ENCODE peak calls at places on chromosomes 6 and 20, in eight cellular contexts. S is Panc1, H is adrenal gland, D is foreskin fibroblast, Q is heart right ventricle, T is lung, R is cardiac muscle cell, W is fibroblast of lung. C is an unnamed sample.

GRCh38 chr6:125707615-125708243 is 41.7 kb upstream of the HEY2 start:
- DNase-seq in T (no peak), Q (no peak), D (no peak), H (no peak), R (no peak), W (no peak), S (no peak), C (no peak)

GRCh38 chr6:130376921-130377320 is 11.1 kb downstream of the TMEM200A start:
- DNase-seq in Q (no peak), R (peak), H (no peak), W (peak), D (peak), S (no peak), T (no peak), C (no peak)

GRCh38 chr20:41428285-41428684 is 61.7 kb upstream of the EMILIN3 start:
- DNase-seq in D (peak), T (no peak), Q (no peak), R (peak), W (peak), S (no peak), H (no peak), C (no peak)

GRCh38 chr6:42762338-42762929 is 16.5 kb upstream of the TBCC start:
- DNase-seq in S (no peak), R (no peak), D (no peak), T (no peak), Q (no peak), H (no peak), W (no peak), C (no peak)

GRCh38 chr6:4914412-4915159 is 89.3 kb downstream of the RPP40 start:
- DNase-seq in W (peak), Q (no peak), H (no peak), S (no peak), R (peak), T (no peak), D (peak), C (no peak)

GRCh38 chr6:15927531-15928230 is 201.2 kb upstream of the MYLIP start:
- DNase-seq in T (no peak), W (no peak), Q (no peak), R (no peak), H (no peak), S (no peak), D (peak), C (no peak)

GRCh38 chr6:52839124-52840055 is 1.2 kb downstream of the GSTA5 start:
- DNase-seq in T (peak), W (peak), Q (no peak), H (peak), R (peak), S (peak), D (peak), C (no peak)

GRCh38 chr20:6580486-6580885 is 187.0 kb upstream of the BMP2 start:
- DNase-seq in H (no peak), W (no peak), D (no peak), S (no peak), T (no peak), R (no peak), Q (peak), C (no peak)

GRCh38 chr6:79718509-79719247 is 87.5 kb downstream of the SH3BGRL2 start:
- DNase-seq in H (no peak), R (peak), T (no peak), D (peak), S (no peak), W (peak), Q (no peak), C (no peak)

DNA sequence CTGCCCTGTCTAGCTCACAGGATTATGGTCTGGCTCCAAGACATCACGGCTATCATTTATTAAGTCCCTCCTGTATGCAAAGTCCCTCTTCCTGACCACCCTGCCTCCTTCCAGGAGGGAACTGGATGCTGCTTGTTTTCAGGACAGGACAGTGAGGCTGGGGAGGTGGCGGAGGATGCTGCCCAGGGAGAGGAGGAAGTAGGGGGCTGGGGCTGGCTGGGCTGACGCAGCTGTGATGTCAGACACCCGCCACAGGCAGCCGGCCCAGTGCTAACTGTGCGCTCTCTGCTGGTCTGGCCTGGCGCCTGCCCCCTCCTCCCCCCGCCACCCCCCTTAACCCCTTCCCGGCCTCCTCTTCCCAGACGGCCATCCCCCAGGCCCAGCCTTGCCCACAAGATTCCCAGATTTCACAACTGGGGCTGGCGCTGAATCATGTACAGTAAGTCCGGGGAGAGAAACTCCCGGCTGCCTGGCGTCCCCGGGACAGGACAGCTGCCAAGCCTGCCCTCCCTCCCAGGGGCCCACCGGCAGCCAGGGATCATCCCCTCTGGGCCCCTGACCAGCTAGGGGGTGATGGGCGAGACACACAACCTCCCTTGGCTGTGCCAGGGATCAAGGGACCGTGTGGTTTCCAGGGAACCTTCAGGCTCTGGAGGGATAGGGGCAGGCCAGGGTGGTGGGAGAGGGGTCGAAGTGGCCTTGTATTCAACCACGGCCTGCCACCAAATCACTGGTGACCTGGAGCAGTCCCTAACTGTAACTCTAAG is 118.1 kb downstream of the CEBPB start:
- DNase-seq in H (peak), R (peak), T (peak), W (peak), S (peak), Q (peak), D (peak), C (peak)
- TF ChIP-seq CTCF in H (no peak), R (peak), T (no peak), W (no peak), S (no peak), Q (peak), D (no peak), C (no peak)

GRCh38 chr6:109984410-109984809 is 6.3 kb downstream of the GPR6 start:
- DNase-seq in W (no peak), D (no peak), T (no peak), H (no peak), Q (no peak), R (no peak), S (no peak), C (no peak)

GRCh38 chr6:109978174-109979032 is at the start of gene GPR6:
- DNase-seq in W (peak), Q (peak), D (peak), R (peak), T (peak), H (peak), S (no peak), C (peak)

GRCh38 chr6:109977791-109978173 is 329 bp upstream of the GPR6 start:
- DNase-seq in R (no peak), H (no peak), Q (no peak), W (no peak), S (no peak), D (no peak), T (no peak), C (no peak)

GRCh38 chr6:109979033-109979921 is 1.2 kb downstream of the GPR6 start:
- DNase-seq in R (no peak), T (no peak), H (no peak), W (no peak), D (no peak), Q (peak), S (no peak), C (no peak)
- H3K4me3 ChIP-seq in R (no peak), T (no peak), H (no peak), W (no peak), D (no peak), Q (no peak), S (no peak), C (no peak)

GRCh38 chr6:151832710-151833109 is 25.2 kb downstream of the ESR1 start:
- DNase-seq in H (no peak), R (no peak), Q (no peak), W (no peak), T (no peak), S (no peak), D (no peak), C (no peak)
- TF ChIP-seq CTCF in H (no peak), R (no peak), Q (no peak), W (no peak), T (no peak), S (no peak), D (no peak), C (no peak)

GRCh38 chr6:137794510-137795200 is 72.4 kb upstream of the TNFAIP3 start:
- DNase-seq in H (no peak), W (no peak), Q (no peak), D (no peak), T (no peak), R (no peak), S (no peak), C (no peak)

GRCh38 chr6:137795510-137795909 is 71.5 kb upstream of the TNFAIP3 start:
- DNase-seq in R (no peak), H (no peak), S (no peak), W (no peak), D (no peak), Q (no peak), T (no peak), C (no peak)

GRCh38 chr6:137793805-137794508 is 73.1 kb upstream of the TNFAIP3 start:
- DNase-seq in R (no peak), D (no peak), Q (no peak), W (no peak), T (no peak), S (no peak), H (no peak), C (no peak)

GRCh38 chr6:137791281-137792159 is 75.5 kb upstream of the TNFAIP3 start:
- DNase-seq in S (no peak), W (no peak), D (no peak), H (peak), T (no peak), Q (no peak), R (no peak), C (no peak)

GRCh38 chr6:137792160-137793033 is 74.7 kb upstream of the TNFAIP3 start:
- DNase-seq in D (no peak), S (no peak), Q (no peak), H (no peak), T (no peak), R (no peak), W (no peak), C (no peak)
- H3K4me3 ChIP-seq in D (no peak), S (no peak), Q (no peak), H (no peak), T (no peak), R (no peak), W (no peak), C (no peak)

C was measured in astrocyte of the cerebellum.